ENCODE peak calls at places on chromosome 22, in four cellular contexts. One of them, this sample, is unnamed.

GRCh38 chr22:26563022-26563421 is 26.9 kb downstream of the TPST2 start:
- DNase-seq in GM12892: no peak
- DNase-seq in HepG2: no peak
- DNase-seq in SK-N-SH: no peak
- DNase-seq in this sample: no peak

GRCh38 chr22:44162960-44163359 is 17.8 kb upstream of the PARVG start:
- DNase-seq in GM12892: no peak
- DNase-seq in HepG2: no peak
- DNase-seq in SK-N-SH: no peak
- DNase-seq in this sample: no peak

GRCh38 chr22:32411388-32411787 is 659 bp downstream of the RTCB start:
- DNase-seq in GM12892: no peak
- DNase-seq in HepG2: peak; percentile 27
- DNase-seq in SK-N-SH: peak; percentile 12
- DNase-seq in this sample: no peak

GRCh38 chr22:23068096-23068831 is 2.1 kb upstream of the GNAZ start:
- DNase-seq in GM12892: no peak
- DNase-seq in HepG2: no peak
- DNase-seq in SK-N-SH: no peak
- DNase-seq in this sample: no peak

GRCh38 chr22:49255741-49256318 is 571.8 kb downstream of the BRD1 start:
- DNase-seq in GM12892: no peak
- DNase-seq in HepG2: no peak
- DNase-seq in SK-N-SH: no peak
- DNase-seq in this sample: no peak

GRCh38 chr22:17695986-17696385 is 57.4 kb downstream of the BCL2L13 start:
- DNase-seq in GM12892: no peak
- DNase-seq in HepG2: no peak
- DNase-seq in SK-N-SH: no peak
- DNase-seq in this sample: no peak

GRCh38 chr22:17501679-17502285 is 61.5 kb upstream of the SLC25A18 start:
- DNase-seq in GM12892: peak; percentile 22
- DNase-seq in HepG2: peak; percentile 63
- DNase-seq in SK-N-SH: peak; percentile 69
- DNase-seq in this sample: peak; percentile 39

GRCh38 chr22:38762607-38763006 is 6.8 kb upstream of the SUN2 start:
- DNase-seq in GM12892: no peak
- DNase-seq in HepG2: no peak
- DNase-seq in SK-N-SH: no peak
- DNase-seq in this sample: no peak

GRCh38 chr22:31812977-31813605 is 59.3 kb downstream of the DEPDC5 start:
- DNase-seq in GM12892: no peak
- DNase-seq in HepG2: peak; percentile 22
- DNase-seq in SK-N-SH: no peak
- DNase-seq in this sample: no peak

GRCh38 chr22:32042924-32043323 is at the start of gene SLC5A1:
- DNase-seq in GM12892: no peak
- DNase-seq in HepG2: no peak
- DNase-seq in SK-N-SH: no peak
- DNase-seq in this sample: no peak

GRCh38 chr22:38955250-38955775 is 2.1 kb upstream of the APOBEC3A start:
- DNase-seq in GM12892: no peak
- DNase-seq in HepG2: no peak
- DNase-seq in SK-N-SH: no peak
- DNase-seq in this sample: no peak

GRCh38 chr22:33139937-33140336 is 81.8 kb upstream of the SYN3 start:
- DNase-seq in GM12892: no peak
- DNase-seq in HepG2: no peak
- DNase-seq in SK-N-SH: no peak
- DNase-seq in this sample: no peak

GRCh38 chr22:17612057-17612456 is 16.5 kb downstream of the ATP6V1E1 start:
- DNase-seq in GM12892: no peak
- DNase-seq in HepG2: no peak
- DNase-seq in SK-N-SH: no peak
- DNase-seq in this sample: no peak

GRCh38 chr22:49269928-49270327 is 557.7 kb downstream of the BRD1 start:
- DNase-seq in GM12892: no peak
- DNase-seq in HepG2: no peak
- DNase-seq in SK-N-SH: no peak
- DNase-seq in this sample: no peak

GRCh38 chr22:19111584-19111983 is 10.6 kb downstream of the DGCR2 start:
- DNase-seq in GM12892: no peak
- DNase-seq in HepG2: no peak
- DNase-seq in SK-N-SH: no peak
- DNase-seq in this sample: no peak

GRCh38 chr22:48943567-48944432 is 883.9 kb downstream of the BRD1 start:
- DNase-seq in GM12892: no peak
- DNase-seq in HepG2: peak; percentile 97
- DNase-seq in SK-N-SH: peak; percentile 82
- DNase-seq in this sample: no peak

GRCh38 chr22:44192098-44192810 is 11.5 kb downstream of the PARVG start:
- DNase-seq in GM12892: no peak
- DNase-seq in HepG2: no peak
- DNase-seq in SK-N-SH: peak; percentile 70
- DNase-seq in this sample: no peak

GRCh38 chr22:27348634-27349033 is 452.9 kb downstream of the MN1 start:
- DNase-seq in GM12892: no peak
- DNase-seq in HepG2: no peak
- DNase-seq in SK-N-SH: no peak
- DNase-seq in this sample: no peak

GRCh38 chr22:28441720-28442263 is 237.8 kb downstream of the TTC28 start:
- DNase-seq in GM12892: no peak
- DNase-seq in HepG2: peak; percentile 73
- DNase-seq in SK-N-SH: peak; percentile 27
- DNase-seq in this sample: no peak
- TF ChIP-seq TAF1 in GM12892: no peak
- TF ChIP-seq TAF1 in HepG2: no peak
- TF ChIP-seq TAF1 in SK-N-SH: no peak
- TF ChIP-seq TAF1 in this sample: no peak

GRCh38 chr22:46450931-46451660 is 86.3 kb downstream of the CELSR1 start:
- DNase-seq in GM12892: no peak
- DNase-seq in HepG2: no peak
- DNase-seq in SK-N-SH: no peak
- DNase-seq in this sample: no peak
- TF ChIP-seq TAF1 in GM12892: no peak
- TF ChIP-seq TAF1 in HepG2: no peak
- TF ChIP-seq TAF1 in SK-N-SH: no peak
- TF ChIP-seq TAF1 in this sample: no peak

GRCh38 chr22:37544955-37545702 is 15.2 kb upstream of the CDC42EP1 start:
- DNase-seq in GM12892: no peak
- DNase-seq in HepG2: peak; percentile 81
- DNase-seq in SK-N-SH: peak; percentile 56
- DNase-seq in this sample: peak; percentile 64

GRCh38 chr22:37549704-37550059 is 10.6 kb upstream of the CDC42EP1 start:
- DNase-seq in GM12892: no peak
- DNase-seq in HepG2: no peak
- DNase-seq in SK-N-SH: peak; percentile 62
- DNase-seq in this sample: no peak

GRCh38 chr22:37547249-37547741 is 13.0 kb upstream of the CDC42EP1 start:
- DNase-seq in GM12892: no peak
- DNase-seq in HepG2: no peak
- DNase-seq in SK-N-SH: no peak
- DNase-seq in this sample: no peak

GRCh38 chr22:37545703-37546435 is 14.4 kb upstream of the CDC42EP1 start:
- DNase-seq in GM12892: no peak
- DNase-seq in HepG2: peak; percentile 91
- DNase-seq in SK-N-SH: no peak
- DNase-seq in this sample: no peak

DNA sequence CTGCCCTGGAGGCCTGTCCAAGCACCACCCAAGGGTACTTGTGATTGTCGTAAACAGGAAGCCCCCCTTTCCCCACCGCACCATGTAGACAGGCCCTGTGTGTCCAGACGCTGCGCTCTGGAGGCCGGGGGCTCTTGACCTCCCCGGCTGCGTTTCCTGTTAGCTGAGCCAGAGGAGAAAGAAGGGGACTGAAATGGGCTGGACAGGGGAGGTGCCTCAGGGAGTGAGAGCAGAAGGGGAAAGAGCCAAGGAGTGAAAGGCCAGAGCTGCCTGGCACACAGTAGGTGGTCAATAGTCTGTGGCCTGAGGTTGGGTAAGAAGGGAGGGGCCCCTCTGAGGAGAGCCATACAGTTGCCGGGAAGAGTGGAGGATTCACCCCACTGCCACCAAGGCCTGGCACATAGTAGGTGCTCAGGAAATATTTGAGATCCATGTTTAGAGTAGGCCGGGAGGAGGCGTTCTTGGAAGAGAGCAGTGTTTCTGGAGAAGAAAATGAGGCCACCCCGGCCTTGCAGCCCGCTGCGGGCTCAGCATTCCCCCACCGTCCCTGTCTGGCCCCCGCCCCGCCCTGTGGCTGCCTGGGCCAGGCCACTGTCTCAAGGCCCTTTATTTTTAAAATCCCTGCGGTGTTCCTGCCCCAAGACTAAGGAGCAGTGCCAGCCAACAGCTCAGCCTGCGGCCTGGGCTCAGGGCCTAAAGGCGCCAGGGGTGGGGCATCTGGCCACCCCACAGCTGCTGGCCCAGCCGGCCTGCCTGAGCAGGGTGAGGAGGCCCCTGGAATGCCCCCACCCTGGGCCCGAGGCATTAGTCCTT is 13.6 kb upstream of the CDC42EP1 start:
- DNase-seq in GM12892: no peak
- DNase-seq in HepG2: peak; percentile 67
- DNase-seq in SK-N-SH: no peak
- DNase-seq in this sample: no peak
- TF ChIP-seq TAF1 in GM12892: no peak
- TF ChIP-seq TAF1 in HepG2: peak; percentile 12
- TF ChIP-seq TAF1 in SK-N-SH: no peak
- TF ChIP-seq TAF1 in this sample: no peak

GRCh38 chr22:20777420-20778177 is 3.7 kb downstream of the SERPIND1 start:
- DNase-seq in GM12892: no peak
- DNase-seq in HepG2: peak; percentile 99
- DNase-seq in SK-N-SH: no peak
- DNase-seq in this sample: no peak
- TF ChIP-seq TAF1 in GM12892: no peak
- TF ChIP-seq TAF1 in HepG2: no peak
- TF ChIP-seq TAF1 in SK-N-SH: no peak
- TF ChIP-seq TAF1 in this sample: no peak

GRCh38 chr22:30609260-30610185 is 2.5 kb downstream of the TCN2 start:
- DNase-seq in GM12892: peak; percentile 55
- DNase-seq in HepG2: no peak
- DNase-seq in SK-N-SH: no peak
- DNase-seq in this sample: no peak
- TF ChIP-seq TAF1 in GM12892: no peak
- TF ChIP-seq TAF1 in HepG2: no peak
- TF ChIP-seq TAF1 in SK-N-SH: no peak
- TF ChIP-seq TAF1 in this sample: no peak

DNA sequence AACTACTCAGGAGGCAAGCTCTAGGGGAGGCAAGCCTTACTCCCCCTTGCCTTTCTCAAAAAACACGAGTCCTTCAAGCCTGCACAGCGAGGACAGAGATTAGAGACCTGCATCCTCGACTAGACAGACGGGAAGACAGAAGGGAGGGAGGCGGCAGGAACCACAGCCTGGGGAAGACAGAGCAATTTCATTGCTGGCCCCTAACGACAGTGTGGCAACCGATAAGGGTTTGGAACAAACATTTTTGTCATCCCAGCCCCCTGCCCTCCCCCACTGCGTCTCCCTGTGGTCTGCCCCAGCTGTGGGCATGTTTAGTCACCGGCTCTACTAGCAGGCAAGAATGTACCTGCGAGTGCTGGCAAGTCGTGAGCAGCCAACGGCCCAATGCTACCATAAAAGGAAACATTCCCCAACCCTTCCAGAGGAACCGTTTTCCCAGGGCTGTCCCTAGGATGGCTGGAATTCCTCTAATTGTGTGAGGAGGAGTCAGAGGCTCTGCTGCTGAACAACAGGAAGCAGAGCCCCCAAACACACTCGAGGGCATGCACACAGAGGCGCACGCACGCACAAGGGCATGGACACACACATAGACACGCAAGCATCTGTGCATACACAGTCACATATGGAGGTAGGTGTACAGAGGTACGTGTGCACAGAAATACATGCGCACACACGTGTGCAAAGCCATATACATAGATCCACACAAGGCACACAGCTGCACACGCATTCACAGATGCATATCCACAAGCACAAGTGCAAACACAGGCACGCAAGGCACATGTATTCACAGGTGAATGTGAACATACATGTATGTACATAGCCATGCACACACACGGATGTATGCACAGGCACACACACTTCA is 58.3 kb downstream of the MYH9 start:
- DNase-seq in GM12892: no peak
- DNase-seq in HepG2: peak; percentile 89
- DNase-seq in SK-N-SH: peak; percentile 58
- DNase-seq in this sample: no peak
- TF ChIP-seq TAF1 in GM12892: no peak
- TF ChIP-seq TAF1 in HepG2: no peak
- TF ChIP-seq TAF1 in SK-N-SH: no peak
- TF ChIP-seq TAF1 in this sample: no peak

GRCh38 chr22:50303848-50304527 is 3.5 kb downstream of the PLXNB2 start:
- DNase-seq in GM12892: peak; percentile 51
- DNase-seq in HepG2: peak; percentile 23
- DNase-seq in SK-N-SH: peak; percentile 63
- DNase-seq in this sample: no peak
- TF ChIP-seq TAF1 in GM12892: no peak
- TF ChIP-seq TAF1 in HepG2: no peak
- TF ChIP-seq TAF1 in SK-N-SH: no peak
- TF ChIP-seq TAF1 in this sample: no peak

GRCh38 chr22:24525416-24526037 is 29.4 kb downstream of the GUCD1 start:
- DNase-seq in GM12892: peak; percentile 67
- DNase-seq in HepG2: peak; percentile 92
- DNase-seq in SK-N-SH: peak; percentile 77
- DNase-seq in this sample: peak; percentile 63
- TF ChIP-seq TAF1 in GM12892: no peak
- TF ChIP-seq TAF1 in HepG2: no peak
- TF ChIP-seq TAF1 in SK-N-SH: no peak
- TF ChIP-seq TAF1 in this sample: no peak

GRCh38 chr22:47497666-47498065 is 735.2 kb downstream of the TBC1D22A start:
- DNase-seq in GM12892: no peak
- DNase-seq in HepG2: no peak
- DNase-seq in SK-N-SH: no peak
- DNase-seq in this sample: no peak

GRCh38 chr22:47498969-47499368 is 736.5 kb downstream of the TBC1D22A start:
- DNase-seq in GM12892: no peak
- DNase-seq in HepG2: no peak
- DNase-seq in SK-N-SH: no peak
- DNase-seq in this sample: no peak

GRCh38 chr22:47495102-47495501 is 732.7 kb downstream of the TBC1D22A start:
- DNase-seq in GM12892: no peak
- DNase-seq in HepG2: no peak
- DNase-seq in SK-N-SH: no peak
- DNase-seq in this sample: no peak
- TF ChIP-seq TAF1 in GM12892: no peak
- TF ChIP-seq TAF1 in HepG2: no peak
- TF ChIP-seq TAF1 in SK-N-SH: no peak
- TF ChIP-seq TAF1 in this sample: no peak